ENCODE peak calls at places on chromosome 18, in four cellular contexts. S is breast epithelium, I is HepG2, D is HCT116. O is an unnamed sample.
A peak's percentile ranks its signal among the peaks of the same experiment; 100 is the strongest.

GRCh38 chr18:35278085-35278484 is 11.9 kb downstream of the ZSCAN30 start:
- DNase-seq in I (no peak), S (no peak), D (no peak), O (no peak)

GRCh38 chr18:74944676-74945075 is 264.3 kb downstream of the PTGR3 start:
- DNase-seq in S (no peak), I (no peak), D (no peak), O (no peak)

GRCh38 chr18:51196116-51196810 is 1.2 kb downstream of the MEX3C start:
- DNase-seq in I (no peak), D (no peak), S (peak; percentile 62), O (peak; percentile 32)

GRCh38 chr18:48831113-48831759 is 119.5 kb downstream of the SMAD7 start:
- DNase-seq in S (no peak), I (no peak), D (no peak), O (no peak)

GRCh38 chr18:76984193-76985155 is 148.1 kb downstream of the MBP start:
- DNase-seq in S (no peak), I (no peak), D (no peak), O (no peak)

GRCh38 chr18:13379062-13379800 is 160.7 kb downstream of the LDLRAD4 start:
- DNase-seq in S (no peak), D (no peak), I (no peak), O (no peak)

GRCh38 chr18:62131305-62131909 is 55.4 kb downstream of the PIGN start:
- DNase-seq in D (peak; percentile 35), S (peak; percentile 27), I (peak; percentile 55), O (peak; percentile 39)

GRCh38 chr18:65093341-65093740 is 657.5 kb upstream of the CDH7 start:
- DNase-seq in S (no peak), I (no peak), D (no peak), O (no peak)

GRCh38 chr18:5093902-5094301 is 103.2 kb downstream of the AKAIN1 start:
- DNase-seq in S (no peak), D (no peak), I (no peak), O (no peak)

GRCh38 chr18:32552421-32553030 is 81.8 kb upstream of the GAREM1 start:
- DNase-seq in I (peak; percentile 68), D (peak; percentile 74), S (peak; percentile 56), O (peak; percentile 76)

GRCh38 chr18:32553174-32553573 is 82.5 kb upstream of the GAREM1 start:
- DNase-seq in D (no peak), I (no peak), S (no peak), O (no peak)

GRCh38 chr18:32548688-32549087 is 78.0 kb upstream of the GAREM1 start:
- DNase-seq in I (no peak), D (no peak), S (no peak), O (no peak)

GRCh38 chr18:32549248-32549842 is 78.7 kb upstream of the GAREM1 start:
- DNase-seq in S (peak; percentile 20), D (peak; percentile 50), I (peak; percentile 39), O (peak; percentile 17)

GRCh38 chr18:32550958-32551357 is 80.3 kb upstream of the GAREM1 start:
- DNase-seq in I (peak; percentile 15), S (no peak), D (peak; percentile 23), O (no peak)
- TF ChIP-seq CTCF in I (no peak), S (no peak), D (peak; percentile 18), O (no peak)

DNA sequence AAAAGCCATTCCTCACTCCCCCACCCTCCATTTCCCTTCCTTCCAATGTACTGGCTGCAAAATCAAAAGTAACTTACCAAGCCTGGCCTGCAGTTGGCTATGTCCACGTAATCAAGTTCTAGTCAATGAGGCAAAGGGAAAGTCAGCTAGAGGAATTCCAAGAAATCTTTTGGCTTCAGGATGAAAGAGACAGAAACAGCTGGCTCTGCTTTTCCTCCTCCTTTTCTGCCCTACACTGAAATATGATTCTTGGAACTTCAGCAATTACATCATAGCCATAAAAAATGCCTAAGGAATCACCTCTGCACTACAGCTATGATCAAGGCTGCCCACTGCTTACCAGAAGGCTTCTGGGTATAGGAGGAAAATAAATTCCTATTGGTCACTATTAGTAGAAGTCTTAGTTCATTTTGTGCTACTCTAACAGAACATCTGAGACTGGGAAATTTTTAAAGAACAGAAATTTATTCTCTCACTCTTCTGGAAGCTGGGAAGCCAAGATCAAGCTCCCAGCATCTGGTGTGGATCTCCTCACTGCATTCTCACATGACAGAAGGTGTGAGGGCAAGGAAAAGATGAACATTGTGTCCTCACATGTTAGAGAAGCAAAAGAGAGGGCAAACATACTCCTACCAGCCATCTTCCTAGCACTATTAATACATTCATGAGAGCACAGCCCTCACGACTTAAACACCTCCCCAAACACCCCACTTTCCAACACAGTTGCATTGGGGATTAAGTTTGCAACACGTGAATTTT is 219.9 kb downstream of the TMX3 start:
- DNase-seq in I (no peak), S (no peak), D (no peak), O (no peak)
- TF ChIP-seq POLR2AphosphoS5 in I (no peak), S (no peak), D (no peak), O (no peak)

DNA sequence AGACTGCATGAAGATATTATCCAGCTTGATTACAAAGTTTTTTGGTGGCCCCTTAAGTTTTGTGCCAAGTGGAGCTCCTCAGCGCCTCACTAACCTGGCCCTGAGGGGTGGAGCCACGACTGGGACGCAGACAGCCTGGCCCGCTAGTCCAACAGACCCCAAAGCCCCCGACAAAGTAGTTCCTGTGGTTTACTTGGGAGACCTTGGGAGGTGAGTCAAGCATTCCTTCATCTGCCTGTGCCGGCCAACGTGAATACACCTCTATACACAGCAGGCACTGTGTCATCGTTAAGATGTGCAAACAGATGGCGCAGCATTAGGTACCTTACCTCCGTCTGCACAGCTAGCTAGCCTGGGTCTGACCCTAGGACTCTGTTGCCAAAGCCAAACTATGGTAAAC is 55.0 kb upstream of the LAMA1 start:
- DNase-seq in D (no peak), S (no peak), I (no peak), O (no peak)
- TF ChIP-seq CTCF in D (no peak), S (no peak), I (no peak), O (no peak)

GRCh38 chr18:59477849-59478248 is 118.8 kb upstream of the LMAN1 start:
- DNase-seq in I (no peak), D (no peak), S (no peak), O (no peak)

GRCh38 chr18:59481436-59481835 is 122.4 kb upstream of the LMAN1 start:
- DNase-seq in I (no peak), S (no peak), D (no peak), O (no peak)

GRCh38 chr18:59478591-59478990 is 119.5 kb upstream of the LMAN1 start:
- DNase-seq in D (no peak), S (no peak), I (no peak), O (no peak)

GRCh38 chr18:59484796-59485328 is 125.8 kb upstream of the LMAN1 start:
- DNase-seq in D (no peak), I (no peak), S (no peak), O (no peak)

DNA sequence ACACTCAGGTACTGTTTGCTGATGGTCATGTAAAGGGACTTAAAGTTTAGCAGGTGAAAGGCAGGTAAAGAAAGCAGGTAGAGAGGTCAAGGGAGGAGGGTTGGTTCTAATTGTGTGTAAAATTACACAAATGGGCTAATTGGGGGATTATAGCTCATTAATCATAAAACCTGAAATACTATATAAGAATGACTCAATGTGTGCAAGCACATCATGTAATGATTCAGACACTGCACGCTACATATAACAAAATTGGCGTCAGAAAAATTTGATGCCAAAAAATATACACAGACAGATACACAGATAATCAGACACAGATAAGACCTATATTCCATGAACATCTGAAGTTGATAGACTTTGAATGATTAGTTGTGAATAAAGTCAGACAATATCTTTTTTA is 120.7 kb upstream of the LMAN1 start:
- DNase-seq in S (no peak), D (no peak), I (no peak), O (no peak)
- TF ChIP-seq POLR2AphosphoS5 in S (no peak), D (no peak), I (no peak), O (no peak)